ENCODE peak calls at places on chromosomes 3 and 15, in nine cellular contexts. F is stomach; G is tibial nerve; K is foreskin keratinocyte; N is GM12878; A is fibroblast of lung; B is heart right ventricle; M is CD8-positive, alpha-beta T cell; T is neuronal stem cell. L is an unnamed sample.
A peak's percentile ranks its signal among the peaks of the same experiment; 100 is the strongest.

GRCh38 chr3:156843071-156843808 is 17.1 kb downstream of the LEKR1 start:
- DNase-seq in F (no peak), G (no peak), K (no peak), N (no peak), A (no peak), B (no peak), M (no peak), T (no peak), L (no peak)

GRCh38 chr3:103968751-103969150 is 1398.0 kb upstream of the ALCAM start:
- DNase-seq in F (no peak), G (no peak), K (no peak), N (no peak), A (no peak), B (no peak), M (no peak), T (no peak), L (no peak)

GRCh38 chr3:14725564-14726420 is 50.9 kb downstream of the C3orf20 start:
- DNase-seq in F (peak; percentile 30), G (no peak), K (no peak), N (no peak), A (peak; percentile 23), B (peak; percentile 83), M (no peak), T (no peak), L (no peak)

GRCh38 chr3:126895178-126896066 is 87.5 kb upstream of the PLXNA1 start:
- DNase-seq in F (no peak), G (peak; percentile 58), K (peak; percentile 24), N (no peak), A (no peak), B (peak; percentile 22), M (no peak), T (no peak), L (no peak)

GRCh38 chr3:17030438-17030837 is 145.7 kb downstream of the PLCL2 start:
- DNase-seq in F (no peak), G (no peak), K (no peak), N (no peak), A (no peak), B (no peak), M (no peak), T (no peak), L (no peak)

GRCh38 chr3:85846940-85847339 is 888.2 kb downstream of the CADM2 start:
- DNase-seq in F (no peak), G (no peak), K (no peak), N (no peak), A (no peak), B (no peak), M (no peak), T (no peak), L (no peak)

GRCh38 chr3:127404614-127405598 is 117.1 kb upstream of the PRR20G start:
- DNase-seq in F (peak; percentile 23), G (no peak), K (no peak), N (no peak), A (no peak), B (no peak), M (no peak), T (no peak), L (no peak)

GRCh38 chr3:7800006-7800780 is 701.4 kb upstream of the LMCD1 start:
- DNase-seq in F (no peak), G (no peak), K (no peak), N (no peak), A (peak; percentile 23), B (no peak), M (no peak), T (no peak), L (no peak)

GRCh38 chr3:119490153-119490552 is 8.2 kb upstream of the TIMMDC1 start:
- DNase-seq in F (no peak), G (no peak), K (no peak), N (no peak), A (no peak), B (no peak), M (no peak), T (no peak), L (no peak)

GRCh38 chr3:30673425-30674341 is 67.3 kb downstream of the TGFBR2 start:
- DNase-seq in F (no peak), G (no peak), K (no peak), N (no peak), A (no peak), B (no peak), M (no peak), T (no peak), L (peak; percentile 37)

GRCh38 chr3:43231276-43232000 is 54.9 kb upstream of the SNRK start:
- DNase-seq in F (no peak), G (no peak), K (no peak), N (no peak), A (peak; percentile 47), B (no peak), M (no peak), T (no peak), L (no peak)

GRCh38 chr3:71428841-71429609 is 154.5 kb downstream of the FOXP1 start:
- DNase-seq in F (no peak), G (no peak), K (peak; percentile 88), N (no peak), A (peak; percentile 75), B (peak; percentile 58), M (no peak), T (no peak), L (no peak)

GRCh38 chr15:71747128-71748083 is 62.9 kb upstream of the NR2E3 start:
- DNase-seq in F (no peak), G (no peak), K (peak; percentile 74), N (no peak), A (peak; percentile 83), B (no peak), M (no peak), T (no peak), L (no peak)

GRCh38 chr15:85636351-85636750 is 158.4 kb downstream of the KLHL25 start:
- DNase-seq in F (no peak), G (no peak), K (no peak), N (no peak), A (no peak), B (no peak), M (no peak), T (no peak), L (no peak)

GRCh38 chr3:57951106-57951882 is 56.9 kb upstream of the FLNB start:
- DNase-seq in F (peak; percentile 48), G (peak; percentile 32), K (no peak), N (no peak), A (peak; percentile 92), B (peak; percentile 85), M (no peak), T (no peak), L (no peak)

GRCh38 chr3:109874900-109875735 is 537.8 kb upstream of the DPPA4 start:
- DNase-seq in F (no peak), G (no peak), K (peak; percentile 90), N (no peak), A (peak; percentile 11), B (no peak), M (no peak), T (no peak), L (no peak)

GRCh38 chr3:8730641-8731040 is 3.0 kb upstream of the CAV3 start:
- DNase-seq in F (no peak), G (no peak), K (no peak), N (no peak), A (peak; percentile 42), B (no peak), M (no peak), T (no peak), L (no peak)

GRCh38 chr3:9777695-9778023 is 7.9 kb upstream of the CAMK1 start:
- DNase-seq in F (no peak), G (no peak), K (no peak), N (no peak), A (no peak), B (no peak), M (no peak), T (no peak), L (no peak)
- H3K27ac ChIP-seq in F (no peak overlapping the region), G (no peak overlapping the region), K (no peak overlapping the region), N (no peak overlapping the region), A (no peak overlapping the region), B (no peak overlapping the region), M (no peak overlapping the region), T (no peak overlapping the region), L (peak overlapping the region; percentile 96)

GRCh38 chr3:11507719-11508118 is 136.0 kb downstream of the VGLL4 start:
- DNase-seq in F (no peak), G (no peak), K (no peak), N (no peak), A (no peak), B (no peak), M (no peak), T (no peak), L (peak; percentile 21)
- H3K27ac ChIP-seq in F (peak overlapping the region; percentile 80), G (peak overlapping the region; percentile 59), K (no peak overlapping the region), N (no peak overlapping the region), A (peak overlapping the region; percentile 51), B (peak overlapping the region; percentile 79), M (no peak overlapping the region), T (no peak overlapping the region), L (peak overlapping the region; percentile 30)

GRCh38 chr15:65963358-65963757 is 94.1 kb downstream of the RAB11A start:
- DNase-seq in F (no peak), G (no peak), K (no peak), N (no peak), A (no peak), B (no peak), M (no peak), T (no peak), L (no peak)

GRCh38 chr15:65962187-65962586 is 92.9 kb downstream of the RAB11A start:
- DNase-seq in F (no peak), G (no peak), K (no peak), N (no peak), A (no peak), B (no peak), M (no peak), T (no peak), L (no peak)

GRCh38 chr15:65960586-65960985 is 91.3 kb downstream of the RAB11A start:
- DNase-seq in F (no peak), G (no peak), K (no peak), N (no peak), A (no peak), B (no peak), M (no peak), T (no peak), L (no peak)

GRCh38 chr15:65963911-65964482 is 94.7 kb downstream of the RAB11A start:
- DNase-seq in F (no peak), G (no peak), K (no peak), N (no peak), A (no peak), B (no peak), M (no peak), T (no peak), L (no peak)

GRCh38 chr15:65964792-65965433 is 95.6 kb downstream of the RAB11A start:
- DNase-seq in F (no peak), G (no peak), K (no peak), N (no peak), A (no peak), B (no peak), M (no peak), T (no peak), L (no peak)
- H3K27ac ChIP-seq in F (no peak overlapping the region), G (no peak overlapping the region), K (no peak overlapping the region), N (no peak overlapping the region), A (no peak overlapping the region), B (no peak overlapping the region), M (no peak overlapping the region), T (no peak overlapping the region), L (no peak overlapping the region)

DNA sequence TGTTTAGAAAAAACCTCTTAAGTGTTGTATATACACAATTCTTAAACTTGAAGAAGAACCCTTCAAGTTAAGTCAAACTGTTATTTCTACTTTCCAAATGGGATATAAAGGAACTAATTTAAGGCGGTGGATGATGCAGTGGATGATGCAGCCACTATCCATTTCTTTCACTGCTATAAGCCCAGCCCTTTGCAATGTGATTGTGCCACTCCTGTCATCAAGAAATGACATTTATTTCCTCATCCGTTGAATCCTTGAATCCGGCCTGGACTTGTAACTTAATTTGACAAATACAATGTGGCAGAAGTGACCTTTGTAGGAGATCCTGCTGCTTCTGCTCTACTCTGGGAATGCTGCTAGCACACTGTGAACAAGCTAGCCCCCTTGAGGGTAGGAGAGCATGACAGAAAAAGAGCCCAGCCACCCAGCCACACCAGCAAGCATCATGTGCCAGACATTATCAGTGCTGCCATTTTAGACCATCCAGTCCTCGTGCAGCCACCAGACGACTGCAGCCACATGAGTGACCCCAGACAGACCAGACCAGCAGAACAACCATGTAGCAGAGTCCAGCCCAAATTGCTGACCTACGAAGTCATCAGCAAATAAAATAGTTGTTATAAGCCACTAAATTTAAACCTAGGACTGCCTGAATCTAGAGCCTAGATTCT is 47.4 kb downstream of the UACA start:
- DNase-seq in F (no peak), G (no peak), K (no peak), N (no peak), A (peak; percentile 75), B (no peak), M (no peak), T (no peak), L (no peak)
- H3K27ac ChIP-seq in F (no peak overlapping the region), G (no peak overlapping the region), K (no peak overlapping the region), N (no peak overlapping the region), A (no peak overlapping the region), B (peak overlapping the region; percentile 5), M (no peak overlapping the region), T (no peak overlapping the region), L (no peak overlapping the region)

L was measured in HL-60.